ENCODE peak calls at places on chromosome 9, in six cellular contexts. T is WTC11; N is HS-5; W is stimulated activated CD4-positive, alpha-beta T cell treated with anti-CD3 and anti-CD28 coated beads, Interleukin-15, amount 100 ng/mL, for 1 hour; L is pancreas; F is A549. Z is an unnamed sample.

GRCh38 chr9:89178162-89179120 is at the start of gene SHC3:
- DNase-seq in F (no peak), T (peak), N (no peak), L (peak), W (no peak), Z (no peak)

GRCh38 chr9:79176298-79176697 is 395.5 kb upstream of the TLE4 start:
- DNase-seq in L (no peak), N (no peak), T (no peak), F (no peak), W (no peak), Z (no peak)

GRCh38 chr9:106981396-106982287 is 118.7 kb downstream of the ZNF462 start:
- DNase-seq in N (no peak), W (no peak), T (no peak), L (no peak), F (no peak), Z (no peak)

GRCh38 chr9:89676281-89676680 is 71.5 kb downstream of the GADD45G start:
- DNase-seq in W (no peak), F (no peak), T (no peak), N (no peak), L (peak), Z (no peak)

GRCh38 chr9:126328415-126328814 is 1.8 kb downstream of the MVB12B start:
- DNase-seq in T (no peak), L (no peak), N (no peak), W (no peak), F (no peak), Z (no peak)

GRCh38 chr9:134276463-134277245 is 49.6 kb upstream of the RXRA start:
- DNase-seq in L (no peak), T (no peak), W (no peak), F (no peak), N (no peak), Z (no peak)

GRCh38 chr9:82957526-82958379 is 105.2 kb downstream of the RASEF start:
- DNase-seq in N (no peak), F (no peak), W (no peak), T (no peak), L (no peak), Z (peak)

GRCh38 chr9:131274674-131275331 is 1.5 kb downstream of the FAM78A start:
- DNase-seq in W (no peak), N (no peak), F (no peak), L (no peak), T (no peak), Z (no peak)

GRCh38 chr9:123611228-123611627 is 255.2 kb downstream of the CRB2 start:
- DNase-seq in W (no peak), L (no peak), F (no peak), T (no peak), N (peak), Z (no peak)

GRCh38 chr9:130172858-130173461 is 756 bp downstream of the NCS1 start:
- DNase-seq in W (peak), N (no peak), L (peak), F (peak), T (no peak), Z (no peak)

GRCh38 chr9:73583590-73583989 is 431.9 kb downstream of the ANXA1 start:
- DNase-seq in L (no peak), F (no peak), W (no peak), T (no peak), N (peak), Z (peak)

GRCh38 chr9:77679088-77679487 is 31.0 kb upstream of the GNA14 start:
- DNase-seq in L (no peak), T (no peak), W (no peak), F (no peak), N (no peak), Z (no peak)

GRCh38 chr9:76810377-76810957 is 46.2 kb downstream of the PCA3 start:
- DNase-seq in L (peak), N (peak), F (peak), W (no peak), T (peak), Z (no peak)

GRCh38 chr9:133546287-133546680 is 11.8 kb downstream of the ADAMTSL2 start:
- DNase-seq in W (no peak), F (no peak), L (no peak), T (no peak), N (no peak), Z (no peak)

GRCh38 chr9:12604154-12604825 is 88.9 kb upstream of the TYRP1 start:
- DNase-seq in F (no peak), L (peak), T (no peak), N (peak), W (no peak), Z (peak)

GRCh38 chr9:114869845-114870244 is 60.5 kb downstream of the TNFSF8 start:
- DNase-seq in T (peak), F (no peak), N (no peak), W (no peak), L (no peak), Z (no peak)

GRCh38 chr9:134725605-134725940 is 84.0 kb downstream of the COL5A1 start:
- DNase-seq in F (no peak), L (no peak), T (no peak), W (no peak), N (no peak), Z (no peak)

GRCh38 chr9:95379630-95380029 is 62.1 kb upstream of the FANCC start:
- DNase-seq in L (no peak), W (no peak), T (no peak), N (no peak), F (no peak), Z (no peak)

GRCh38 chr9:122218885-122219855 is 9.6 kb downstream of the LHX6 start:
- DNase-seq in T (peak), L (no peak), W (no peak), N (no peak), F (no peak), Z (no peak)

GRCh38 chr9:14960881-14961280 is 50.7 kb upstream of the FREM1 start:
- DNase-seq in W (no peak), F (no peak), N (no peak), T (no peak), L (no peak), Z (no peak)

GRCh38 chr9:84969084-84969483 is 299.6 kb downstream of the NTRK2 start:
- DNase-seq in L (no peak), W (no peak), T (no peak), F (no peak), N (no peak), Z (no peak)

GRCh38 chr9:69484023-69484422 is 159.0 kb downstream of the ENTREP1 start:
- DNase-seq in F (no peak), T (no peak), W (no peak), L (no peak), N (no peak), Z (no peak)

GRCh38 chr9:68747043-68747533 is 42.0 kb downstream of the PIP5K1B start:
- DNase-seq in F (no peak), W (no peak), L (no peak), T (no peak), N (no peak), Z (no peak)

GRCh38 chr9:83937861-83938455 is 16.7 kb upstream of the KIF27 start:
- DNase-seq in F (peak), W (no peak), N (no peak), T (no peak), L (peak), Z (no peak)

GRCh38 chr9:110476251-110476650 is 103.3 kb downstream of the SVEP1 start:
- DNase-seq in W (no peak), N (no peak), L (no peak), T (peak), F (no peak), Z (no peak)

GRCh38 chr9:91758491-91758981 is 191.5 kb downstream of the ROR2 start:
- DNase-seq in F (peak), L (peak), W (no peak), T (peak), N (no peak), Z (no peak)

GRCh38 chr9:109281518-109281917 is 39.3 kb downstream of the EPB41L4B start:
- DNase-seq in T (no peak), F (no peak), N (no peak), L (no peak), W (no peak), Z (no peak)

GRCh38 chr9:2809692-2810423 is 34.0 kb downstream of the PUM3 start:
- DNase-seq in T (no peak), N (peak), W (no peak), L (no peak), F (peak), Z (peak)

GRCh38 chr9:4839470-4839912 is 46.7 kb downstream of the RCL1 start:
- DNase-seq in L (no peak), F (no peak), T (no peak), W (no peak), N (no peak), Z (no peak)

GRCh38 chr9:88266416-88266815 is 121.8 kb upstream of the SPIN1 start:
- DNase-seq in N (no peak), L (no peak), W (no peak), T (no peak), F (no peak), Z (no peak)

GRCh38 chr9:119368681-119369581 is at the start of gene BRINP1:
- DNase-seq in N (no peak), L (no peak), W (no peak), T (peak), F (peak), Z (no peak)

GRCh38 chr9:109109962-109110325 is 9.8 kb downstream of the TMEM245 start:
- DNase-seq in F (no peak), L (no peak), N (no peak), W (no peak), T (no peak), Z (no peak)

GRCh38 chr9:111897831-111898144 is 1.2 kb downstream of the UGCG start:
- DNase-seq in F (no peak), T (no peak), N (no peak), W (no peak), L (no peak), Z (no peak)

GRCh38 chr9:70387663-70388062 is 26.8 kb downstream of the KLF9 start:
- DNase-seq in W (no peak), L (no peak), F (no peak), N (no peak), T (no peak), Z (no peak)

GRCh38 chr9:426976-427375 is 212.3 kb downstream of the DOCK8 start:
- DNase-seq in N (no peak), T (no peak), F (no peak), W (no peak), L (no peak), Z (no peak)

GRCh38 chr9:129486496-129487306 is 134.2 kb downstream of the C9orf50 start:
- DNase-seq in T (no peak), N (no peak), L (peak), W (no peak), F (no peak), Z (no peak)

GRCh38 chr9:102867488-102867887 is 127.6 kb upstream of the CYLC2 start:
- DNase-seq in N (peak), W (no peak), L (peak), F (no peak), T (no peak), Z (no peak)

GRCh38 chr9:130156672-130157071 is 15.5 kb upstream of the NCS1 start:
- DNase-seq in L (peak), N (no peak), W (no peak), T (no peak), F (no peak), Z (no peak)

GRCh38 chr9:69028754-69029153 is 6.8 kb upstream of the FXN start:
- DNase-seq in L (no peak), F (no peak), N (no peak), T (no peak), W (no peak), Z (no peak)

Z was measured in retinal pigment epithelial cell.